ENCODE peak calls at places on chromosomes 11 and 22, in five cellular contexts. One of them, this sample, is unnamed.

GRCh38 chr11:27933992-27934829 is 173.7 kb downstream of the KIF18A start:
- DNase-seq in mammary epithelial cell: peak
- DNase-seq in neural crest cell: no peak
- DNase-seq in astrocyte of the spinal cord: peak
- DNase-seq in B cell: no peak
- DNase-seq in this sample: peak

GRCh38 chr22:46054091-46054877 is 77.3 kb upstream of the WNT7B start:
- DNase-seq in neural crest cell: no peak
- DNase-seq in astrocyte of the spinal cord: peak
- DNase-seq in B cell: peak
- DNase-seq in mammary epithelial cell: peak
- DNase-seq in this sample: peak

GRCh38 chr11:57491371-57492061 is 24.0 kb downstream of the SLC43A1 start:
- DNase-seq in neural crest cell: peak
- DNase-seq in astrocyte of the spinal cord: no peak
- DNase-seq in mammary epithelial cell: no peak
- DNase-seq in B cell: peak
- DNase-seq in this sample: peak

GRCh38 chr11:59426361-59427067 is at the start of gene OR5A2:
- DNase-seq in B cell: no peak
- DNase-seq in mammary epithelial cell: no peak
- DNase-seq in neural crest cell: no peak
- DNase-seq in astrocyte of the spinal cord: peak
- DNase-seq in this sample: no peak

GRCh38 chr11:95994340-95994728 is 70.4 kb upstream of the MTMR2 start:
- DNase-seq in astrocyte of the spinal cord: no peak
- DNase-seq in B cell: no peak
- DNase-seq in mammary epithelial cell: no peak
- DNase-seq in neural crest cell: no peak
- DNase-seq in this sample: no peak

GRCh38 chr11:72840780-72841179 is 26.6 kb downstream of the ATG16L2 start:
- DNase-seq in mammary epithelial cell: peak
- DNase-seq in neural crest cell: no peak
- DNase-seq in astrocyte of the spinal cord: peak
- DNase-seq in B cell: no peak
- DNase-seq in this sample: peak

GRCh38 chr11:129117595-129118350 is 74.4 kb downstream of the ARHGAP32 start:
- DNase-seq in astrocyte of the spinal cord: peak
- DNase-seq in neural crest cell: peak
- DNase-seq in B cell: peak
- DNase-seq in mammary epithelial cell: peak
- DNase-seq in this sample: peak

GRCh38 chr11:58626915-58627483 is 4.5 kb downstream of the CNTF start:
- DNase-seq in B cell: no peak
- DNase-seq in neural crest cell: no peak
- DNase-seq in mammary epithelial cell: no peak
- DNase-seq in astrocyte of the spinal cord: no peak
- DNase-seq in this sample: no peak

GRCh38 chr11:73344191-73344607 is 32.0 kb upstream of the RELT start:
- DNase-seq in mammary epithelial cell: no peak
- DNase-seq in neural crest cell: no peak
- DNase-seq in astrocyte of the spinal cord: no peak
- DNase-seq in B cell: no peak
- DNase-seq in this sample: no peak

GRCh38 chr11:68763181-68763721 is 11.9 kb upstream of the TESMIN start:
- DNase-seq in B cell: no peak
- DNase-seq in astrocyte of the spinal cord: no peak
- DNase-seq in mammary epithelial cell: peak
- DNase-seq in neural crest cell: no peak
- DNase-seq in this sample: peak

GRCh38 chr11:12235549-12235944 is 125.2 kb downstream of the MICAL2 start:
- DNase-seq in mammary epithelial cell: no peak
- DNase-seq in astrocyte of the spinal cord: peak
- DNase-seq in B cell: no peak
- DNase-seq in neural crest cell: no peak
- DNase-seq in this sample: no peak
- TF ChIP-seq CTCF in mammary epithelial cell: peak
- TF ChIP-seq CTCF in astrocyte of the spinal cord: peak
- TF ChIP-seq CTCF in B cell: no peak
- TF ChIP-seq CTCF in neural crest cell: no peak
- TF ChIP-seq CTCF in this sample: no peak

GRCh38 chr22:39514373-39514973 is 5.9 kb upstream of the ATF4 start:
- DNase-seq in B cell: peak
- DNase-seq in neural crest cell: peak
- DNase-seq in astrocyte of the spinal cord: peak
- DNase-seq in mammary epithelial cell: no peak
- DNase-seq in this sample: peak

GRCh38 chr22:39518124-39518786 is 2.1 kb upstream of the ATF4 start:
- DNase-seq in mammary epithelial cell: no peak
- DNase-seq in B cell: no peak
- DNase-seq in neural crest cell: no peak
- DNase-seq in astrocyte of the spinal cord: no peak
- DNase-seq in this sample: no peak

GRCh38 chr22:39513791-39514190 is 6.6 kb upstream of the ATF4 start:
- DNase-seq in mammary epithelial cell: no peak
- DNase-seq in neural crest cell: no peak
- DNase-seq in B cell: no peak
- DNase-seq in astrocyte of the spinal cord: no peak
- DNase-seq in this sample: no peak

GRCh38 chr22:39517470-39517869 is 2.9 kb upstream of the ATF4 start:
- DNase-seq in neural crest cell: no peak
- DNase-seq in mammary epithelial cell: no peak
- DNase-seq in B cell: no peak
- DNase-seq in astrocyte of the spinal cord: no peak
- DNase-seq in this sample: no peak

GRCh38 chr22:39515266-39516050 is 4.9 kb upstream of the ATF4 start:
- DNase-seq in neural crest cell: no peak
- DNase-seq in mammary epithelial cell: no peak
- DNase-seq in astrocyte of the spinal cord: no peak
- DNase-seq in B cell: no peak
- DNase-seq in this sample: no peak
- TF ChIP-seq CTCF in neural crest cell: no peak
- TF ChIP-seq CTCF in mammary epithelial cell: no peak
- TF ChIP-seq CTCF in astrocyte of the spinal cord: no peak
- TF ChIP-seq CTCF in B cell: no peak
- TF ChIP-seq CTCF in this sample: no peak

GRCh38 chr22:35065183-35065582 is 775 bp upstream of the ISX start:
- DNase-seq in mammary epithelial cell: no peak
- DNase-seq in astrocyte of the spinal cord: no peak
- DNase-seq in B cell: no peak
- DNase-seq in neural crest cell: no peak
- DNase-seq in this sample: no peak
- TF ChIP-seq CTCF in mammary epithelial cell: no peak
- TF ChIP-seq CTCF in astrocyte of the spinal cord: no peak
- TF ChIP-seq CTCF in B cell: no peak
- TF ChIP-seq CTCF in neural crest cell: no peak
- TF ChIP-seq CTCF in this sample: no peak

DNA sequence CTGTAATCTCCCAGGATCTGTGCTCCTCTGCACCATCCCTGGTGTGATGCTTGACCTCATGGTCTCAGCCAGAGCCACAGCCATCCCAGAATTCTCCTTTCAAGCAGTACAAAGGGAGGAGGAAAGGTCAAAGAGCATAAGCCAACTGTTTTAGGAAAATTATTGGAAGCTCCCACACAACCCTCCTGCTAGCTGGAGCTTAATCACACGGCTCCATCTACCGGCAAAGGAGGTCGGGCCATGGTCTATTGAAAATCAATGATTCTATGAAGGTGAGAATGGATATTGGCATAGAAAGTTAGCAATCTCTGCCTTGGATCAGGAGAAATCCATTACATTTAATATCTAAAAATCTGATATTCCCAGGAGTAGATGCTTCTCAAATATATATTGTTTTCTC is 259.5 kb downstream of the NTM start:
- DNase-seq in B cell: no peak
- DNase-seq in neural crest cell: no peak
- DNase-seq in mammary epithelial cell: no peak
- DNase-seq in astrocyte of the spinal cord: no peak
- DNase-seq in this sample: no peak
- TF ChIP-seq CTCF in B cell: no peak
- TF ChIP-seq CTCF in neural crest cell: peak
- TF ChIP-seq CTCF in mammary epithelial cell: no peak
- TF ChIP-seq CTCF in astrocyte of the spinal cord: peak
- TF ChIP-seq CTCF in this sample: no peak

This sample was measured in MCF 10A.